ENCODE peak calls at places on chromosomes 5 and 9, in four cellular contexts. R is GM23338, Q is HFFc6, B is AG04450. J is an unnamed sample.

GRCh38 chr9:2466703-2467102 is 154.9 kb upstream of the VLDLR start:
- DNase-seq in R (no peak), Q (no peak), B (no peak), J (no peak)

GRCh38 chr5:1345876-1346626 is 1.2 kb upstream of the CLPTM1L start:
- DNase-seq in R (no peak), Q (no peak), B (no peak), J (no peak)

GRCh38 chr9:128742401-128742800 is 18.5 kb upstream of the ZDHHC12 start:
- DNase-seq in R (peak), Q (no peak), B (no peak), J (no peak)

GRCh38 chr5:164357405-164358033 is 852.1 kb downstream of the MAT2B start:
- DNase-seq in R (no peak), Q (no peak), B (no peak), J (no peak)

GRCh38 chr9:131008909-131009618 is at the start of gene LAMC3:
- DNase-seq in R (peak), Q (no peak), B (no peak), J (no peak)

GRCh38 chr9:86494644-86495081 is 140.5 kb upstream of the TUT7 start:
- DNase-seq in R (no peak), Q (peak), B (no peak), J (no peak)

GRCh38 chr5:15683332-15683731 is 183.4 kb downstream of the FBXL7 start:
- DNase-seq in R (peak), Q (no peak), B (no peak), J (no peak)

GRCh38 chr9:122386316-122386872 is 15.6 kb downstream of the PTGS1 start:
- DNase-seq in R (no peak), Q (no peak), B (no peak), J (no peak)

GRCh38 chr5:85648495-85648894 is 969.2 kb upstream of the COX7C start:
- DNase-seq in R (no peak), Q (no peak), B (no peak), J (no peak)

GRCh38 chr9:8809747-8810146 is 1010.2 kb upstream of the DMAC1 start:
- DNase-seq in R (no peak), Q (no peak), B (no peak), J (no peak)

GRCh38 chr5:133520991-133521706 is 91.2 kb downstream of the FSTL4 start:
- DNase-seq in R (no peak), Q (no peak), B (no peak), J (no peak)

GRCh38 chr5:147223951-147224791 is 10.7 kb upstream of the STK32A start:
- DNase-seq in R (peak), Q (peak), B (no peak), J (no peak)

GRCh38 chr9:122007837-122008236 is 85.3 kb downstream of the TTLL11 start:
- DNase-seq in R (no peak), Q (no peak), B (no peak), J (no peak)

GRCh38 chr5:54959673-54960418 is 25.5 kb downstream of the ESM1 start:
- DNase-seq in R (peak), Q (no peak), B (no peak), J (no peak)

GRCh38 chr9:87766697-87767096 is 40.8 kb downstream of the CTSL start:
- DNase-seq in R (peak), Q (no peak), B (no peak), J (no peak)

GRCh38 chr5:9173281-9174048 is 372.4 kb downstream of the SEMA5A start:
- DNase-seq in R (no peak), Q (peak), B (no peak), J (no peak)

GRCh38 chr9:70557665-70558419 is 143.4 kb upstream of the KLF9 start:
- DNase-seq in R (no peak), Q (no peak), B (no peak), J (no peak)

GRCh38 chr5:145701404-145701803 is 133.7 kb downstream of the PRELID2 start:
- DNase-seq in R (peak), Q (no peak), B (no peak), J (no peak)

GRCh38 chr5:36156619-36157018 is 4.7 kb downstream of the SKP2 start:
- DNase-seq in R (no peak), Q (peak), B (no peak), J (no peak)

GRCh38 chr5:611731-612486 is at the start of gene CEP72:
- DNase-seq in R (peak), Q (peak), B (peak), J (peak)

GRCh38 chr5:126492939-126493338 is 69.7 kb downstream of the GRAMD2B start:
- DNase-seq in R (peak), Q (no peak), B (no peak), J (no peak)
- TF ChIP-seq CTCF in R (peak), Q (peak), B (peak), J (no peak)

GRCh38 chr5:66440202-66440680 is 156.0 kb upstream of the MAST4 start:
- DNase-seq in R (no peak), Q (peak), B (no peak), J (no peak)

GRCh38 chr5:66436721-66437120 is 159.5 kb upstream of the MAST4 start:
- DNase-seq in R (peak), Q (no peak), B (no peak), J (no peak)
- TF ChIP-seq CTCF in R (peak), Q (peak), B (peak), J (no peak)

DNA sequence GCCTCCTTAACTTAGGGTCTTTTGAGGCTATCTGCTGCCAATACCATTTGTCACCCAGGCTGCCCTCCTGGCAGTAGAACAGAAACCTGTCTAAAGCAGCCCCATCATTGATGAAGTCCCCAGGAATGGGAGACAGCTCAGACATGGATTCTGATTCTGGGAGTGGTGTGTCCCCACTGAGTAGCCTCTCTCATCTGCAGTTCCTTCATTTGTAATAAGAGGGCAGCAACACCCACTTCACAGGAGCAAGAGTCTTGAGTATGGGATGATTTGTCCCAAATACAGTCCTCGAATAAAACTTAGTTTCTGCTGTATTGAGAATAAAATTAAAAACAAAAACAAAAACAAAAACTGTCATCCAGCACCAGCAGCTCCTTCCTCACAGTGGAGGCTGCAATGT is 167.6 kb downstream of the ASTN2 start:
- DNase-seq in R (peak), Q (no peak), B (no peak), J (no peak)
- TF ChIP-seq CTCF in R (peak), Q (no peak), B (no peak), J (no peak)

GRCh38 chr5:157266286-157267007 is 524 bp downstream of the CYFIP2 start:
- DNase-seq in R (peak), Q (no peak), B (no peak), J (peak)
- TF ChIP-seq CTCF in R (no peak), Q (peak), B (no peak), J (no peak)

GRCh38 chr5:58228896-58229295 is 231.0 kb downstream of the PLK2 start:
- DNase-seq in R (no peak), Q (no peak), B (no peak), J (no peak)
- TF ChIP-seq CTCF in R (no peak), Q (no peak), B (no peak), J (no peak)

DNA sequence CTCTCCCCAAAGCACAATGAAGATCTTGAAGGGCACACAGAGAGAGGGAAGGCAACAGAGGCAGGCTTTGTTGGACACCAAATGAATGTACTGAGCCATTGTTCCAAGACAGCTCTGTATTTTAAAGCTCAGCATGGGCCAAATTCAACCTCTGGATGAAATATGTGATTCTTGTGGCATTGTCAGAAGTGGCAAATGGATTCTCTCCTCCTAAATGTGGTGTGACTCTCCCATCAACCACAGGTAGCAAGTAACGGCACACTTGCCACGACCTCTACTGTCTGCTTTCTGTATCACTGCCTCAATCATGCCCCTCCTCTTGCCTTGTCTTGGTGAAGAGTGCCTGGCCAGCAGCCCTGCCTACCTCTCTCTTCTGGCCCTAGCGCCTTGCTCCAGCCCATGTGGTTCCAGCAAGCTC is 6.1 kb upstream of the MOB3B start:
- DNase-seq in R (peak), Q (no peak), B (no peak), J (no peak)
- TF ChIP-seq CTCF in R (peak), Q (peak), B (no peak), J (no peak)

DNA sequence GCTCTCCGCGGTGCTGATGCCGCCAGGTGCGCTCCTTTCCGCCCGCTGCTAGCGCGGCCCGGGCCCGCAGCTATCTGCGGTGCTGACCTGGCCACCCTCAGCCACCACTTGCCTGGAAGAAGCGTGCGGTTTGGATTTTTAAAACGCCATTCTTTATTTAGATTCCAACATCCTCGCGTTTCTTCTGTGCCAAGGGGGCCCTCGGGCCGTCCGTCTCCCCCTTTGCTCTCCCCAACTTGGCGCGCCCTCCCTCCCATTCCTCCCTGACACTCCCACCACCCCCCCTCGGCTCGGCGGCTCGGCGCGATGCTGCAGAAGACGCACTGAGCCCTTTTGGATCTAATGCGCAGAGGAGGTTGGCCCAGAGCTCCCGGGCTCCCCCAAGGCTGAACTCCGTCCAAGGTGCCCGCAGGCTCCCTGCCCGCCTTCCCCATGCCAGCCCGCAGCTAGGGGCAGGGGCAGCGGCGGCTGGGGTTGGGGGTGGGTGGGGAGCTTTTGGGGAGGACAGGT is at the start of gene BARHL1:
- DNase-seq in R (no peak), Q (no peak), B (no peak), J (no peak)
- TF ChIP-seq CTCF in R (no peak), Q (no peak), B (no peak), J (no peak)

DNA sequence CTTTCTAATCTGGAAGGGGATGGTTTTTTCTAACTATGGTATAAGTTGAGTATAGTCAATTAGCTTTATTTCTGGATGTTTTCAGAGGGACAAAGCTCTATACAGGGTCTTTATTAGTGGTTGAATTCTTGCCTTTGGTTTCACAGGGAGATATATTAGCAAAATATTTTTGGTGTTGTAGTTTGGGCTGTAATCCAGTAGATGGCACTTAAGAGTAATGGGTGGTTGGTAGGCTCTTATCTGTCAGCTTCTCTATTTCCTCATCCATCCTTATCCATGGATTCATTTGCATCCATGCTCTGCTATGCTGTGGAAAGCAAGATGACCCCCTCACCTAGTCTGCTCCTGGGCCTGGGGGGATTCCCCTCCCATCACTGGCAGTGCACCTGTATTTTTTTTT is 363.6 kb upstream of the CYLC2 start:
- DNase-seq in R (peak), Q (no peak), B (no peak), J (no peak)
- TF ChIP-seq CTCF in R (peak), Q (peak), B (no peak), J (no peak)

J was measured in mesothelial cell of epicardium.